ENCODE peak calls at places on chromosomes 6 and 20, in six cellular contexts. L is HTR-8/SVneo; H is stimulated activated effector memory CD8-positive, alpha-beta T cell treated with anti-CD3 and anti-CD28 coated beads, Interleukin-12 subunit alpha, Interleukin-12 subunit beta, amount 100 ng/mL, for 72 hours; R is activated CD4-positive, alpha-beta T cell treated with anti-CD3 and anti-CD28 coated beads, Interleukin-2, amount 10 ng/mL, durations not matched to agents 7 days and 5 days; X is stomach; D is hypothalamus. J is an unnamed sample.
A peak's percentile ranks its signal among the peaks of the same experiment; 100 is the strongest.

GRCh38 chr6:37244430-37245310 is 12.9 kb upstream of the TBC1D22B start:
- DNase-seq in L (peak; percentile 87), H (no peak), R (no peak), X (peak; percentile 83), D (no peak), J (peak; percentile 72)

GRCh38 chr6:37316071-37316470 is 37.7 kb upstream of the RNF8 start:
- DNase-seq in L (no peak), H (no peak), R (no peak), X (no peak), D (no peak), J (no peak)

GRCh38 chr20:51586005-51586440 is 43.5 kb upstream of the NFATC2 start:
- DNase-seq in L (peak; percentile 82), H (no peak), R (no peak), X (no peak), D (no peak), J (peak; percentile 67)

GRCh38 chr6:120556491-120556890 is 777.8 kb downstream of the TBC1D32 start:
- DNase-seq in L (no peak), H (no peak), R (no peak), X (no peak), D (no peak), J (no peak)

GRCh38 chr6:33761922-33762629 is 15.4 kb upstream of the IP6K3 start:
- DNase-seq in L (peak; percentile 70), H (peak; percentile 64), R (peak; percentile 53), X (peak; percentile 73), D (no peak), J (no peak)

GRCh38 chr6:129699661-129700060 is 10.3 kb downstream of the ARHGAP18 start:
- DNase-seq in L (no peak), H (no peak), R (no peak), X (no peak), D (no peak), J (no peak)

GRCh38 chr6:139743629-139744028 is 369.2 kb upstream of the CITED2 start:
- DNase-seq in L (peak; percentile 74), H (no peak), R (no peak), X (no peak), D (no peak), J (no peak)

GRCh38 chr20:41669708-41670263 is 51.6 kb upstream of the CHD6 start:
- DNase-seq in L (no peak), H (no peak), R (no peak), X (no peak), D (no peak), J (no peak)

GRCh38 chr6:53605543-53606235 is 59.9 kb downstream of the KLHL31 start:
- DNase-seq in L (no peak), H (no peak), R (no peak), X (no peak), D (no peak), J (no peak)

GRCh38 chr20:47749367-47749766 is 35.9 kb downstream of the SULF2 start:
- DNase-seq in L (no peak), H (no peak), R (no peak), X (no peak), D (no peak), J (no peak)

GRCh38 chr20:37223053-37223452 is 38.6 kb downstream of the GHRH start:
- DNase-seq in L (no peak), H (no peak), R (no peak), X (no peak), D (no peak), J (peak; percentile 17)

GRCh38 chr20:57693002-57693582 is 16.7 kb downstream of the PMEPA1 start:
- DNase-seq in L (no peak), H (no peak), R (no peak), X (peak; percentile 66), D (no peak), J (no peak)

GRCh38 chr6:13604135-13604534 is 11.0 kb upstream of the NOL7 start:
- DNase-seq in L (no peak), H (no peak), R (no peak), X (no peak), D (no peak), J (no peak)

GRCh38 chr20:40728470-40728869 is 39.4 kb upstream of the MAFB start:
- DNase-seq in L (no peak), H (no peak), R (no peak), X (no peak), D (no peak), J (no peak)

GRCh38 chr6:10425973-10426780 is 11.3 kb upstream of the TFAP2A start:
- DNase-seq in L (peak; percentile 69), H (peak; percentile 46), R (no peak), X (peak; percentile 55), D (no peak), J (no peak)

GRCh38 chr6:105319331-105319730 is 83.6 kb downstream of the PREP start:
- DNase-seq in L (no peak), H (no peak), R (no peak), X (no peak), D (no peak), J (no peak)

GRCh38 chr20:40233401-40233800 is 455.6 kb downstream of the MAFB start:
- DNase-seq in L (no peak), H (no peak), R (no peak), X (no peak), D (no peak), J (no peak)

GRCh38 chr6:101380861-101381630 is 12.5 kb upstream of the GRIK2 start:
- DNase-seq in L (no peak), H (no peak), R (no peak), X (no peak), D (no peak), J (no peak)

GRCh38 chr6:135323202-135323668 is 142.1 kb downstream of the MYB start:
- DNase-seq in L (no peak), H (no peak), R (no peak), X (no peak), D (no peak), J (no peak)

GRCh38 chr6:149032599-149033405 is 284.7 kb upstream of the TAB2 start:
- DNase-seq in L (peak; percentile 40), H (peak; percentile 90), R (peak; percentile 27), X (no peak), D (no peak), J (peak; percentile 60)

GRCh38 chr6:9657994-9658393 is 756.9 kb downstream of the TFAP2A start:
- DNase-seq in L (no peak), H (no peak), R (no peak), X (no peak), D (no peak), J (no peak)

GRCh38 chr20:41664584-41664983 is 46.4 kb upstream of the CHD6 start:
- DNase-seq in L (no peak), H (no peak), R (no peak), X (no peak), D (no peak), J (no peak)

GRCh38 chr6:16512585-16513109 is 248.6 kb downstream of the ATXN1 start:
- DNase-seq in L (no peak), H (no peak), R (no peak), X (no peak), D (no peak), J (no peak)

GRCh38 chr20:2738734-2739398 is 46.3 kb downstream of the EBF4 start:
- DNase-seq in L (no peak), H (peak; percentile 40), R (no peak), X (no peak), D (no peak), J (no peak)

GRCh38 chr20:52127309-52127708 is 64.3 kb downstream of the ZFP64 start:
- DNase-seq in L (no peak), H (no peak), R (no peak), X (no peak), D (no peak), J (no peak)

GRCh38 chr6:31814677-31815024 is 432 bp downstream of the HSPA1L start:
- DNase-seq in L (no peak), H (peak; percentile 84), R (peak; percentile 82), X (peak; percentile 94), D (no peak), J (peak; percentile 20)

GRCh38 chr20:38501858-38502431 is 29.3 kb downstream of the RALGAPB start:
- DNase-seq in L (no peak), H (no peak), R (no peak), X (no peak), D (no peak), J (no peak)

GRCh38 chr6:161369339-161369738 is 95.5 kb upstream of the AGPAT4 start:
- DNase-seq in L (peak; percentile 26), H (no peak), R (no peak), X (no peak), D (no peak), J (peak; percentile 54)

GRCh38 chr6:117538615-117539014 is 56.1 kb downstream of the DCBLD1 start:
- DNase-seq in L (no peak), H (no peak), R (no peak), X (no peak), D (no peak), J (no peak)

GRCh38 chr20:19867940-19868371 is 109.9 kb downstream of the RIN2 start:
- DNase-seq in L (no peak), H (no peak), R (no peak), X (no peak), D (no peak), J (no peak)

GRCh38 chr6:112501705-112502104 is 154.6 kb downstream of the RFPL4B start:
- DNase-seq in L (no peak), H (no peak), R (no peak), X (no peak), D (peak; percentile 2), J (no peak)

GRCh38 chr6:45215759-45216158 is 112.4 kb upstream of the RUNX2 start:
- DNase-seq in L (no peak), H (no peak), R (no peak), X (no peak), D (no peak), J (no peak)

GRCh38 chr6:109344226-109344625 is 38.0 kb downstream of the CD164 start:
- DNase-seq in L (no peak), H (no peak), R (no peak), X (no peak), D (no peak), J (no peak)

J was measured in GOT3.